ENCODE peak calls at places on chromosomes 12 and 14, in ten cellular contexts. O is adipocyte; U is cardiac fibroblast; K is activated effector memory CD4-positive, alpha-beta T cell treated with anti-CD3 and anti-CD28 coated beads, Interleukin-2, amount 50 U/mL, for 16 hours; Z is GM13977; C is fibroblast of mammary gland; Y is HTR-8/SVneo; Q is foreskin fibroblast; R is kidney glomerular epithelial cell; X is GM12892. S is an unnamed sample.

GRCh38 chr12:121580959-121581680 is at the start of gene KDM2B:
- DNase-seq in U (peak), R (no peak), C (peak), X (no peak), Z (no peak), Y (no peak), O (peak), Q (peak), K (peak), S (peak)

GRCh38 chr12:54759751-54760150 is 94.6 kb upstream of the MUCL1 start:
- DNase-seq in Z (peak), U (peak), K (no peak), Y (peak), O (peak), R (no peak), X (no peak), Q (peak), C (peak), S (peak)

GRCh38 chr12:121812320-121812871 is 8.6 kb downstream of the SETD1B start:
- DNase-seq in Q (peak), C (peak), K (peak), R (peak), Z (peak), X (peak), O (peak), U (peak), Y (no peak), S (peak)

GRCh38 chr12:114902665-114903393 is 218.9 kb upstream of the TBX3 start:
- DNase-seq in Q (peak), C (peak), X (no peak), R (no peak), Y (no peak), U (peak), K (no peak), Z (no peak), O (peak), S (peak)

GRCh38 chr12:117857632-117858274 is 111.0 kb downstream of the KSR2 start:
- DNase-seq in X (peak), O (peak), C (peak), Z (peak), Q (peak), Y (no peak), K (peak), R (peak), U (peak), S (peak)

GRCh38 chr12:76274699-76275098 is 73.5 kb downstream of the BBS10 start:
- DNase-seq in C (peak), O (no peak), K (no peak), Q (peak), Z (no peak), X (no peak), U (peak), Y (no peak), R (no peak), S (peak)

GRCh38 chr14:53187921-53188463 is 34.9 kb upstream of the DDHD1 start:
- DNase-seq in O (no peak), Q (peak), R (no peak), Z (no peak), K (no peak), C (no peak), X (no peak), Y (no peak), U (no peak), S (no peak)

GRCh38 chr12:67456281-67456918 is 187.2 kb downstream of the CAND1 start:
- DNase-seq in X (no peak), O (peak), Q (peak), R (no peak), Z (no peak), C (peak), U (peak), Y (no peak), K (no peak), S (peak)

GRCh38 chr14:68523994-68524725 is 268.7 kb downstream of the ZFP36L1 start:
- DNase-seq in K (no peak), R (no peak), Q (peak), Z (no peak), X (no peak), C (peak), O (peak), U (peak), Y (no peak), S (peak)

GRCh38 chr12:50637870-50638481 is 125.9 kb upstream of the ATF1 start:
- DNase-seq in K (no peak), Q (peak), X (no peak), O (peak), C (peak), U (peak), Z (peak), R (peak), Y (no peak), S (peak)

GRCh38 chr12:48288387-48289268 is 62.1 kb downstream of the ZNF641 start:
- DNase-seq in O (no peak), Z (no peak), C (no peak), K (no peak), X (no peak), R (no peak), Q (no peak), U (no peak), Y (no peak), S (no peak)

GRCh38 chr14:100648474-100649172 is 61.4 kb upstream of the BEGAIN start:
- DNase-seq in X (no peak), R (no peak), Y (no peak), C (no peak), Z (no peak), K (no peak), Q (no peak), U (no peak), O (no peak), S (no peak)

GRCh38 chr12:112182499-112182898 is 57.1 kb downstream of the TRAFD1 start:
- DNase-seq in Y (no peak), K (no peak), C (peak), R (no peak), U (peak), Z (peak), X (no peak), O (no peak), Q (no peak), S (no peak)

GRCh38 chr12:121903202-121903601 is 14.6 kb downstream of the PSMD9 start:
- DNase-seq in C (no peak), K (no peak), Y (no peak), X (no peak), Z (no peak), U (no peak), O (no peak), R (no peak), Q (no peak), S (no peak)

GRCh38 chr14:50342211-50343080 is 30.3 kb downstream of the DMAC2L start:
- DNase-seq in K (no peak), Q (peak), Y (peak), Z (peak), X (no peak), C (peak), R (peak), O (peak), U (peak), S (peak)

GRCh38 chr12:9810721-9811120 is 16.6 kb upstream of the KLRF1 start:
- DNase-seq in Z (no peak), R (no peak), K (no peak), C (peak), Y (no peak), U (no peak), Q (peak), O (no peak), X (no peak), S (no peak)

GRCh38 chr12:62711626-62712305 is 223.2 kb downstream of the PPM1H start:
- DNase-seq in U (no peak), C (no peak), K (no peak), R (peak), Y (no peak), X (no peak), O (no peak), Q (no peak), Z (no peak), S (peak)

S was measured in kidney tubule cell.